ENCODE peak calls at places on chromosomes 4 and X, in six cellular contexts. One of them, this sample, is unnamed.

GRCh38 chr4:1058198-1058996 is 47.0 kb downstream of the FGFRL1 start:
- DNase-seq in right cardiac atrium: no peak
- DNase-seq in thoracic aorta: no peak
- DNase-seq in uterus: peak; percentile 11
- DNase-seq in fibroblast of lung: no peak
- DNase-seq in right lobe of liver: no peak
- DNase-seq in this sample: peak; percentile 41

GRCh38 chr4:149112109-149112508 is 669.9 kb upstream of the NR3C2 start:
- DNase-seq in thoracic aorta: no peak
- DNase-seq in uterus: no peak
- DNase-seq in right cardiac atrium: no peak
- DNase-seq in right lobe of liver: no peak
- DNase-seq in fibroblast of lung: no peak
- DNase-seq in this sample: no peak

GRCh38 chrX:1052021-1052420 is 160.4 kb downstream of the CRLF2 start:
- DNase-seq in fibroblast of lung: no peak
- DNase-seq in right lobe of liver: no peak
- DNase-seq in uterus: no peak
- DNase-seq in thoracic aorta: no peak
- DNase-seq in right cardiac atrium: no peak
- DNase-seq in this sample: no peak

GRCh38 chrX:1105671-1106419 is 106.6 kb downstream of the CRLF2 start:
- DNase-seq in uterus: no peak
- DNase-seq in fibroblast of lung: no peak
- DNase-seq in thoracic aorta: no peak
- DNase-seq in right cardiac atrium: no peak
- DNase-seq in right lobe of liver: no peak
- DNase-seq in this sample: no peak

GRCh38 chr4:139547979-139548378 is 8.0 kb downstream of the SETD7 start:
- DNase-seq in right cardiac atrium: no peak
- DNase-seq in fibroblast of lung: no peak
- DNase-seq in uterus: no peak
- DNase-seq in thoracic aorta: no peak
- DNase-seq in right lobe of liver: no peak
- DNase-seq in this sample: no peak

GRCh38 chr4:20370284-20370683 is 118.6 kb downstream of the SLIT2 start:
- DNase-seq in fibroblast of lung: peak; percentile 24
- DNase-seq in uterus: no peak
- DNase-seq in thoracic aorta: no peak
- DNase-seq in right cardiac atrium: no peak
- DNase-seq in right lobe of liver: no peak
- DNase-seq in this sample: no peak

GRCh38 chr4:166527500-166527899 is 654.5 kb downstream of the TLL1 start:
- DNase-seq in fibroblast of lung: peak; percentile 77
- DNase-seq in right cardiac atrium: no peak
- DNase-seq in thoracic aorta: no peak
- DNase-seq in uterus: no peak
- DNase-seq in right lobe of liver: no peak
- DNase-seq in this sample: no peak

GRCh38 chrX:53093177-53093655 is 726 bp upstream of the KANTR start:
- DNase-seq in right cardiac atrium: peak; percentile 87
- DNase-seq in fibroblast of lung: peak; percentile 73
- DNase-seq in right lobe of liver: peak; percentile 81
- DNase-seq in uterus: peak; percentile 82
- DNase-seq in thoracic aorta: no peak
- DNase-seq in this sample: peak; percentile 48

GRCh38 chrX:54358424-54359211 is 772 bp upstream of the WNK3 start:
- DNase-seq in uterus: peak; percentile 49
- DNase-seq in right lobe of liver: peak; percentile 46
- DNase-seq in thoracic aorta: no peak
- DNase-seq in right cardiac atrium: peak; percentile 68
- DNase-seq in fibroblast of lung: peak; percentile 73
- DNase-seq in this sample: peak; percentile 29

GRCh38 chrX:30781711-30782444 is 107.2 kb downstream of the TAB3 start:
- DNase-seq in fibroblast of lung: no peak
- DNase-seq in right lobe of liver: no peak
- DNase-seq in right cardiac atrium: no peak
- DNase-seq in uterus: no peak
- DNase-seq in thoracic aorta: no peak
- DNase-seq in this sample: no peak

GRCh38 chrX:151996329-151996728 is 21.9 kb upstream of the GABRE start:
- DNase-seq in right cardiac atrium: no peak
- DNase-seq in right lobe of liver: no peak
- DNase-seq in uterus: no peak
- DNase-seq in fibroblast of lung: no peak
- DNase-seq in thoracic aorta: no peak
- DNase-seq in this sample: no peak

GRCh38 chr4:126123933-126124332 is 809.2 kb downstream of the FAT4 start:
- DNase-seq in fibroblast of lung: peak; percentile 30
- DNase-seq in uterus: no peak
- DNase-seq in thoracic aorta: no peak
- DNase-seq in right lobe of liver: no peak
- DNase-seq in right cardiac atrium: no peak
- DNase-seq in this sample: no peak

GRCh38 chrX:17930850-17931249 is 69.8 kb upstream of the RAI2 start:
- DNase-seq in fibroblast of lung: no peak
- DNase-seq in uterus: no peak
- DNase-seq in thoracic aorta: no peak
- DNase-seq in right lobe of liver: no peak
- DNase-seq in right cardiac atrium: no peak
- DNase-seq in this sample: no peak

GRCh38 chr4:121898150-121898549 is 27.9 kb upstream of the BBS7 start:
- DNase-seq in thoracic aorta: no peak
- DNase-seq in right cardiac atrium: no peak
- DNase-seq in uterus: no peak
- DNase-seq in fibroblast of lung: no peak
- DNase-seq in right lobe of liver: no peak
- DNase-seq in this sample: no peak

GRCh38 chrX:75781618-75782017 is 3.4 kb downstream of the MAGEE2 start:
- DNase-seq in thoracic aorta: no peak
- DNase-seq in right cardiac atrium: peak; percentile 67
- DNase-seq in right lobe of liver: no peak
- DNase-seq in uterus: no peak
- DNase-seq in fibroblast of lung: no peak
- DNase-seq in this sample: no peak

GRCh38 chrX:56813318-56813837 is 84.3 kb downstream of the NBDY start:
- DNase-seq in right cardiac atrium: no peak
- DNase-seq in thoracic aorta: no peak
- DNase-seq in right lobe of liver: no peak
- DNase-seq in uterus: no peak
- DNase-seq in fibroblast of lung: peak; percentile 78
- DNase-seq in this sample: peak; percentile 95

GRCh38 chrX:68945603-68946228 is 116.9 kb downstream of the EFNB1 start:
- DNase-seq in right lobe of liver: no peak
- DNase-seq in right cardiac atrium: no peak
- DNase-seq in thoracic aorta: no peak
- DNase-seq in uterus: no peak
- DNase-seq in fibroblast of lung: peak; percentile 58
- DNase-seq in this sample: peak; percentile 51

GRCh38 chrX:153595387-153595786 is 3.6 kb downstream of the CCNQ start:
- DNase-seq in thoracic aorta: no peak
- DNase-seq in uterus: no peak
- DNase-seq in right cardiac atrium: no peak
- DNase-seq in fibroblast of lung: no peak
- DNase-seq in right lobe of liver: no peak
- DNase-seq in this sample: no peak

GRCh38 chr4:21011106-21011505 is 310.8 kb downstream of the PACRGL start:
- DNase-seq in right lobe of liver: no peak
- DNase-seq in uterus: no peak
- DNase-seq in right cardiac atrium: no peak
- DNase-seq in thoracic aorta: no peak
- DNase-seq in fibroblast of lung: peak; percentile 0
- DNase-seq in this sample: no peak

GRCh38 chr4:94412019-94413017 is 39.4 kb upstream of the PDLIM5 start:
- DNase-seq in thoracic aorta: no peak
- DNase-seq in right cardiac atrium: no peak
- DNase-seq in right lobe of liver: no peak
- DNase-seq in uterus: peak; percentile 34
- DNase-seq in fibroblast of lung: peak; percentile 88
- DNase-seq in this sample: peak; percentile 92

GRCh38 chr4:140372607-140373327 is 679 bp upstream of the SCOC start:
- DNase-seq in fibroblast of lung: peak; percentile 19
- DNase-seq in right lobe of liver: no peak
- DNase-seq in uterus: no peak
- DNase-seq in right cardiac atrium: no peak
- DNase-seq in thoracic aorta: no peak
- DNase-seq in this sample: peak; percentile 27

GRCh38 chr4:156144961-156145360 is 191.3 kb upstream of the CTSO start:
- DNase-seq in right lobe of liver: no peak
- DNase-seq in right cardiac atrium: no peak
- DNase-seq in fibroblast of lung: no peak
- DNase-seq in thoracic aorta: no peak
- DNase-seq in uterus: no peak
- DNase-seq in this sample: no peak

GRCh38 chrX:112043997-112044396 is 38.6 kb downstream of the TRPC5 start:
- DNase-seq in uterus: no peak
- DNase-seq in right cardiac atrium: no peak
- DNase-seq in thoracic aorta: no peak
- DNase-seq in right lobe of liver: no peak
- DNase-seq in fibroblast of lung: no peak
- DNase-seq in this sample: peak; percentile 13

GRCh38 chr4:40520533-40520932 is 109.1 kb downstream of the RBM47 start:
- DNase-seq in uterus: no peak
- DNase-seq in right cardiac atrium: no peak
- DNase-seq in right lobe of liver: no peak
- DNase-seq in thoracic aorta: no peak
- DNase-seq in fibroblast of lung: peak; percentile 30
- DNase-seq in this sample: no peak

GRCh38 chrX:103148075-103148474 is 55.1 kb upstream of the NXF3 start:
- DNase-seq in thoracic aorta: no peak
- DNase-seq in right lobe of liver: no peak
- DNase-seq in fibroblast of lung: no peak
- DNase-seq in uterus: no peak
- DNase-seq in right cardiac atrium: no peak
- DNase-seq in this sample: peak; percentile 26

GRCh38 chr4:21882050-21882839 is 66.3 kb downstream of the KCNIP4 start:
- DNase-seq in right cardiac atrium: no peak
- DNase-seq in uterus: no peak
- DNase-seq in fibroblast of lung: peak; percentile 71
- DNase-seq in right lobe of liver: no peak
- DNase-seq in thoracic aorta: no peak
- DNase-seq in this sample: peak; percentile 28

GRCh38 chrX:46770006-46770816 is 11.3 kb upstream of the SLC9A7 start:
- DNase-seq in thoracic aorta: no peak
- DNase-seq in uterus: no peak
- DNase-seq in right cardiac atrium: no peak
- DNase-seq in fibroblast of lung: peak; percentile 63
- DNase-seq in right lobe of liver: no peak
- DNase-seq in this sample: peak; percentile 30

GRCh38 chr4:30537462-30537861 is 182.7 kb upstream of the PCDH7 start:
- DNase-seq in thoracic aorta: no peak
- DNase-seq in right cardiac atrium: no peak
- DNase-seq in right lobe of liver: no peak
- DNase-seq in uterus: no peak
- DNase-seq in fibroblast of lung: peak; percentile 91
- DNase-seq in this sample: peak; percentile 84

GRCh38 chr4:186570193-186570996 is 15.0 kb upstream of the MTNR1A start:
- DNase-seq in fibroblast of lung: peak; percentile 55
- DNase-seq in uterus: no peak
- DNase-seq in right lobe of liver: no peak
- DNase-seq in thoracic aorta: no peak
- DNase-seq in right cardiac atrium: no peak
- DNase-seq in this sample: peak; percentile 34

GRCh38 chr4:174591243-174592021 is 69.1 kb upstream of the HPGD start:
- DNase-seq in right lobe of liver: no peak
- DNase-seq in thoracic aorta: no peak
- DNase-seq in right cardiac atrium: no peak
- DNase-seq in fibroblast of lung: no peak
- DNase-seq in uterus: no peak
- DNase-seq in this sample: no peak

GRCh38 chrX:108737754-108738153 is 1.4 kb upstream of the IRS4 start:
- DNase-seq in fibroblast of lung: no peak
- DNase-seq in right cardiac atrium: no peak
- DNase-seq in uterus: no peak
- DNase-seq in right lobe of liver: no peak
- DNase-seq in thoracic aorta: no peak
- DNase-seq in this sample: no peak

GRCh38 chrX:9577555-9577954 is 112.7 kb downstream of the TBL1X start:
- DNase-seq in right lobe of liver: no peak
- DNase-seq in thoracic aorta: no peak
- DNase-seq in uterus: no peak
- DNase-seq in fibroblast of lung: no peak
- DNase-seq in right cardiac atrium: no peak
- DNase-seq in this sample: no peak

GRCh38 chr4:6441758-6442157 is 30.7 kb downstream of the PPP2R2C start:
- DNase-seq in thoracic aorta: no peak
- DNase-seq in uterus: no peak
- DNase-seq in right cardiac atrium: no peak
- DNase-seq in fibroblast of lung: no peak
- DNase-seq in right lobe of liver: no peak
- DNase-seq in this sample: no peak
- H3K4me3 ChIP-seq in thoracic aorta: no peak overlapping the region
- H3K4me3 ChIP-seq in uterus: no peak overlapping the region
- H3K4me3 ChIP-seq in right cardiac atrium: no peak overlapping the region
- H3K4me3 ChIP-seq in fibroblast of lung: no peak overlapping the region
- H3K4me3 ChIP-seq in right lobe of liver: no peak overlapping the region
- H3K4me3 ChIP-seq in this sample: no peak overlapping the region

GRCh38 chr4:3877868-3878267 is 111.7 kb downstream of the ADRA2C start:
- DNase-seq in thoracic aorta: no peak
- DNase-seq in right lobe of liver: no peak
- DNase-seq in fibroblast of lung: no peak
- DNase-seq in uterus: no peak
- DNase-seq in right cardiac atrium: no peak
- DNase-seq in this sample: no peak
- H3K27me3 ChIP-seq in thoracic aorta: no peaks in the 10 kb centered on the region
- H3K27me3 ChIP-seq in right lobe of liver: no peaks in the 10 kb centered on the region
- H3K27me3 ChIP-seq in fibroblast of lung: peaks cover 18% of the 10 kb centered on the region
- H3K27me3 ChIP-seq in uterus: peaks cover 26% of the 10 kb centered on the region
- H3K27me3 ChIP-seq in right cardiac atrium: no peaks in the 10 kb centered on the region
- H3K27me3 ChIP-seq in this sample: peaks cover 10% of the 10 kb centered on the region

GRCh38 chr4:61400446-61400845 is 200.3 kb downstream of the ADGRL3 start:
- DNase-seq in fibroblast of lung: no peak
- DNase-seq in thoracic aorta: no peak
- DNase-seq in right cardiac atrium: no peak
- DNase-seq in uterus: no peak
- DNase-seq in right lobe of liver: no peak
- DNase-seq in this sample: no peak

GRCh38 chr4:61397174-61397573 is 197.0 kb downstream of the ADGRL3 start:
- DNase-seq in fibroblast of lung: peak; percentile 69
- DNase-seq in thoracic aorta: no peak
- DNase-seq in uterus: no peak
- DNase-seq in right lobe of liver: no peak
- DNase-seq in right cardiac atrium: no peak
- DNase-seq in this sample: peak; percentile 46

GRCh38 chr4:61395754-61396153 is 195.6 kb downstream of the ADGRL3 start:
- DNase-seq in right cardiac atrium: no peak
- DNase-seq in uterus: no peak
- DNase-seq in right lobe of liver: no peak
- DNase-seq in thoracic aorta: no peak
- DNase-seq in fibroblast of lung: no peak
- DNase-seq in this sample: no peak
- H3K4me3 ChIP-seq in right cardiac atrium: no peak overlapping the region
- H3K4me3 ChIP-seq in uterus: no peak overlapping the region
- H3K4me3 ChIP-seq in right lobe of liver: no peak overlapping the region
- H3K4me3 ChIP-seq in thoracic aorta: no peak overlapping the region
- H3K4me3 ChIP-seq in fibroblast of lung: no peak overlapping the region
- H3K4me3 ChIP-seq in this sample: no peak overlapping the region

GRCh38 chr4:146040623-146041022 is 102.0 kb upstream of the ZNF827 start:
- DNase-seq in right lobe of liver: no peak
- DNase-seq in fibroblast of lung: no peak
- DNase-seq in uterus: no peak
- DNase-seq in thoracic aorta: no peak
- DNase-seq in right cardiac atrium: no peak
- DNase-seq in this sample: no peak

GRCh38 chr4:146041139-146042004 is 102.7 kb upstream of the ZNF827 start:
- DNase-seq in uterus: no peak
- DNase-seq in right cardiac atrium: no peak
- DNase-seq in thoracic aorta: no peak
- DNase-seq in right lobe of liver: no peak
- DNase-seq in fibroblast of lung: no peak
- DNase-seq in this sample: no peak
- H3K27me3 ChIP-seq in uterus: no peaks in the 10 kb centered on the region
- H3K27me3 ChIP-seq in right cardiac atrium: no peaks in the 10 kb centered on the region
- H3K27me3 ChIP-seq in thoracic aorta: no peaks in the 10 kb centered on the region
- H3K27me3 ChIP-seq in right lobe of liver: no peaks in the 10 kb centered on the region
- H3K27me3 ChIP-seq in fibroblast of lung: no peaks in the 10 kb centered on the region
- H3K27me3 ChIP-seq in this sample: no peaks in the 10 kb centered on the region

This sample was measured in bronchial epithelial cell.